ENCODE peak calls at places on chromosomes 12 and 14, in five cellular contexts. N, D, O, C and H are unnamed samples.

GRCh38 chr12:56947633-56948535 is 9.5 kb downstream of the RDH16 start:
- DNase-seq in N (peak), D (no peak), C (no peak), O (no peak), H (no peak)

GRCh38 chr14:51369814-51370213 is 129.8 kb downstream of the TMX1 start:
- DNase-seq in O (no peak), N (no peak), D (no peak), C (no peak), H (no peak)

GRCh38 chr12:28253175-28253641 is 63.0 kb downstream of the CCDC91 start:
- DNase-seq in O (peak), D (no peak), C (no peak), N (peak), H (no peak)

GRCh38 chr12:57476993-57477709 is 2.5 kb downstream of the ARHGAP9 start:
- DNase-seq in O (no peak), N (no peak), C (no peak), D (no peak), H (no peak)

GRCh38 chr12:1047898-1048660 is 57.1 kb downstream of the ERC1 start:
- DNase-seq in D (no peak), C (no peak), N (no peak), O (no peak), H (no peak)

GRCh38 chr14:100076133-100076532 is 10.9 kb downstream of the EVL start:
- DNase-seq in O (peak), D (no peak), C (no peak), N (no peak), H (no peak)

GRCh38 chr12:87406926-87407325 is 622.3 kb downstream of the C12orf50 start:
- DNase-seq in N (peak), O (peak), D (no peak), C (no peak), H (no peak)

GRCh38 chr14:33432407-33433023 is 493.8 kb downstream of the NPAS3 start:
- DNase-seq in C (no peak), N (peak), D (no peak), O (peak), H (no peak)

GRCh38 chr12:69879007-69879960 is 54.3 kb downstream of the MYRFL start:
- DNase-seq in O (peak), C (peak), D (no peak), N (peak), H (peak)

GRCh38 chr14:101595887-101596721 is 34.8 kb downstream of the DIO3 start:
- DNase-seq in N (no peak), O (no peak), C (peak), D (no peak), H (no peak)

GRCh38 chr12:54134395-54134794 is 54.4 kb downstream of the SMUG1 start:
- DNase-seq in O (no peak), N (no peak), C (no peak), D (no peak), H (no peak)

GRCh38 chr14:98966021-98966420 is 306.0 kb downstream of the BCL11B start:
- DNase-seq in O (no peak), D (no peak), N (no peak), C (no peak), H (no peak)

GRCh38 chr12:126358806-126359205 is 1293.6 kb downstream of the AACS start:
- DNase-seq in D (no peak), O (no peak), N (no peak), C (no peak), H (no peak)

GRCh38 chr14:59245809-59246295 is 57.4 kb downstream of the DAAM1 start:
- DNase-seq in O (no peak), D (no peak), N (no peak), C (no peak), H (no peak)

GRCh38 chr12:121176826-121177529 is 33.0 kb upstream of the P2RX4 start:
- DNase-seq in C (no peak), N (no peak), D (no peak), O (no peak), H (no peak)

GRCh38 chr12:12784911-12785814 is at the start of gene APOLD1:
- DNase-seq in D (no peak), N (peak), C (no peak), O (no peak), H (no peak)

GRCh38 chr12:3165311-3165931 is 88.2 kb downstream of the TSPAN9 start:
- DNase-seq in O (no peak), C (no peak), D (no peak), N (no peak), H (no peak)

GRCh38 chr12:130799051-130799450 is 40.0 kb downstream of the STX2 start:
- DNase-seq in N (no peak), O (peak), D (no peak), C (no peak), H (no peak)

GRCh38 chr14:35046751-35047536 is 872 bp downstream of the FAM177A1 start:
- DNase-seq in D (peak), O (peak), N (peak), C (no peak), H (no peak)

GRCh38 chr14:21734457-21735074 is 60.9 kb upstream of the OR4E1 start:
- DNase-seq in C (no peak), O (peak), N (peak), D (no peak), H (no peak)

GRCh38 chr14:103820908-103821307 is 26.5 kb downstream of the PPP1R13B start:
- DNase-seq in N (no peak), O (no peak), D (no peak), C (no peak), H (no peak)
- TF ChIP-seq CTCF in N (no peak), O (no peak), D (no peak), C (no peak), H (no peak)

DNA sequence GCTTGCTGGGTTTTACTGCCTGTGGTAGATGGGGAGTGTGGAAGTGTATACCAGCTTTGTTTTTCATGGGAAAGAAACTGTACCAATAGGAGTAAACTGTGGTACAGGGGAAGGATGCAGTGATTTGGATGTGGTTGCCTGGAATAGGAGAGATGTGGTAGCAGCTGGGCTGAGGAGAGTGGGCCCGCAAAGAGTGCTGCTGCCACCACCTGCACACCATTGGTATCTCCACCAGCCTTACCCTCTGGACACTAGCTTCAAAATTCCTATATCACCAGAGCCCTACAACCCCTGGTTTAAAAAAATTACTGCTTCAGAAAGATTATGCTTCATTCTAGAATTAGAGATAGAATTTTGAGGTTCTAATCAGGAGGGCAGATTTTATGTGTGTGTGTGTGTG is 53.6 kb downstream of the AKAP6 start:
- DNase-seq in D (no peak), N (peak), C (no peak), O (no peak), H (no peak)
- TF ChIP-seq CTCF in D (no peak), N (peak), C (no peak), O (peak), H (no peak)

DNA sequence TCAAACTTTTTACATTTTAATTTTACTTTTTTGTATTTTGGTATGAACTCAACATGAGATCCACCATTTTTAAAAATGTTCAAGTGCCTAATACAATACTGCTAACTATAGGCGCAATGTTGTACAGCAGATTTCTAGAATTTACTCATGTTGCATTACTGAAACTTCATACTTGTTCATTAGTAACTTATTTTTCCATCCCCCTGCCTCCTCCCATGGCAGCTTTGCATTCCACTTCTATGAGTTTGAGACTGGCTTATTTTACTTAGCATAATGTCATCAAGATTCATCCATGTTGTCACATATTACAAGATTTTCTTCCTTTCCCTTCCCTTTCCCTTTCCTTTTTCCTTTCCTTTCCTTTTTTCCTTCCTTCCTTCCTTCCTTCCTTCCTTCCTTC is 825.9 kb downstream of the SLC16A7 start:
- DNase-seq in O (peak), N (no peak), C (no peak), D (no peak), H (no peak)
- TF ChIP-seq CTCF in O (peak), N (no peak), C (no peak), D (no peak), H (no peak)

DNA sequence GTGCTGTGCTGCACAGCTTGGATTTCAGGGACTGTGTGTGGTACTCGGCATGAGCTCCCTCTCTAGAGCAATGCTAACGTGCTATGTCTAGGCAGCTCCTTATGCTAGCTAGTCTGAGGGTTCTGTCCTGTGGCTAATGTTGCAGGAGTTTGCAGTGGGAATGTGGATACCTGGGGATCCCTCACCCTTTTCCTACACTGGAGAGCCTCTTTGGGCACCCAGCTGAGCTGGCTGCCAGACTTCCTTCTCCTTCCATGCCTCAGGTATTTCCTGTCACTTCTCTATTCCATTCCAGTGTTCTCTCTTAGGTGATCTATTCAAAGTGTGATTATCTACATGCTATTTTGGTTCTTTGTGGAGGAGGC is 64.9 kb downstream of the FBXO33 start:
- DNase-seq in O (no peak), N (no peak), C (no peak), D (no peak), H (no peak)
- TF ChIP-seq CTCF in O (no peak), N (no peak), C (no peak), D (no peak), H (no peak)

DNA sequence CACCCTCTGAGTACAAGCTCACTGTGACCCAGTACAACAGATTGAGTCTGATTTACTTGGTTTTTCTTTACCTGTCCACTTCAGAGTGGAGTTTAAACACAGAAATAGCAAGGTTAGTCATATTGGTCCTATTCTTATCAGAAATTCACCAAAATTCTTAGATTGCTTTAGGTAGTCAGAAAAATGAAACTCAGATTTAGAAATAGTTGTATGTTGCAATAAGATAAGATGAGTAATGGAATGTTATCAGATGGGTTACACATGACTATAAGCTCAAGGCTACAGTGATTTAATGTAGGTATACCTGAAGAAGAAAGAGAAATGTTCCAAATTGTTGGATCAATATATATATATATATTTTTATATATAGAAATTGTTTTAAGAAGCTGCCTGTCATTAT is 524.1 kb downstream of the LRFN5 start:
- DNase-seq in D (no peak), N (no peak), C (no peak), O (no peak), H (no peak)
- TF ChIP-seq CTCF in D (no peak), N (no peak), C (no peak), O (no peak), H (no peak)

GRCh38 chr14:103628684-103629502 is at the start of gene KLC1:
- DNase-seq in N (peak), D (peak), O (peak), C (peak), H (peak)
- TF ChIP-seq CTCF in N (no peak), D (no peak), O (no peak), C (no peak), H (no peak)

GRCh38 chr12:4383304-4383865 is 3.9 kb upstream of the FGF23 start:
- DNase-seq in C (no peak), N (no peak), D (no peak), O (no peak), H (no peak)
- TF ChIP-seq CTCF in C (no peak), N (no peak), D (no peak), O (no peak), H (no peak)

GRCh38 chr14:104791425-104791824 is 4.1 kb downstream of the AKT1 start:
- DNase-seq in O (no peak), N (no peak), D (no peak), C (no peak), H (no peak)

GRCh38 chr14:104793703-104793959 is 1.9 kb downstream of the AKT1 start:
- DNase-seq in N (no peak), D (no peak), C (no peak), O (no peak), H (no peak)

GRCh38 chr14:104794099-104794498 is 1.4 kb downstream of the AKT1 start:
- DNase-seq in N (peak), C (no peak), O (peak), D (no peak), H (no peak)

GRCh38 chr14:104792101-104792884 is 3.3 kb downstream of the AKT1 start:
- DNase-seq in C (no peak), N (no peak), O (no peak), D (no peak), H (no peak)

DNA sequence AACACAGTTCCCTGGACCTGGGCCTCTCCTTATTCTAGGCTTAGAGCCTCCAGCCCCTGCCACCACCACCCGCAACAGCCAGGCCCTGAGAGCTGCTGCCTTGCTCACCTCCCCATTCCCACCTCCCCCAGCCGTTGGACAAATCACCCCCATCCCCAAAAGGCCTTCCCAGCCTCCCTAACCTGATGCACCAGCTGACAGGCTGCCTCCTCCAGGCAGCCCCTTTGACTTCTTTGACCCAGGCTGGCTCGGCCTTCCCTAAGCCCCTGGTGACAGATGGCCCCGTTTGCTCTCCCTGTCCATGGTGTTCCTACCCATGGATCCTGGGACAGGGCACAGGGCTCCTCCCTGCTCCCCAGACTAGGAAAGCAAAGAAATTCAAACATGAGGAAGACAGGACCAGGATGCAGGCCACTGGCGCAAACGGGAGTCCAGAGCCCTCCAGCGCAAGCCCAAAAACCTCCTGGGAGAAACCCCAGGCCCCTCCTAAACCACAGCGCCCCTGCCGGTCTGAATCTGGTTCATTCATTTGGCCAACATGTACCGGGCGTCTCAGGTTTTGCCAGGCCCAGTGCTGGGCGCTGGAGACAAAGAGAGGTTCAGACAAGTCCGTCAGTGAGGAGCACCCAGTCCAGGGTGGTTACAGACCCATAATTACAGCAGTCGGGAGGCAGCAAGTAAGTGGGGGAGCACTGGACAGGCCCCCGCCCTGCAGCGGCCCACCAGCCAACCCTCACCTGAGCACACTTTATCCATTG is 2.4 kb downstream of the AKT1 start:
- DNase-seq in N (no peak), D (no peak), O (no peak), C (no peak), H (no peak)
- TF ChIP-seq CTCF in N (no peak), D (no peak), O (no peak), C (no peak), H (no peak)